ENCODE peak calls at places on chromosomes 7 and 10, in five cellular contexts. T is A549, Z is GM23338, X is K562, S is GM12878. E is an unnamed sample.

GRCh38 chr10:72316748-72317435 is 37.8 kb downstream of the DNAJB12 start:
- DNase-seq in T (no peak), Z (no peak), X (peak), S (no peak), E (peak)

GRCh38 chr10:917416-917720 is 14.1 kb downstream of the LARP4B start:
- DNase-seq in T (no peak), Z (no peak), X (no peak), S (no peak), E (no peak)

GRCh38 chr7:137069249-137069963 is 201.0 kb downstream of the CHRM2 start:
- DNase-seq in T (no peak), Z (no peak), X (no peak), S (no peak), E (no peak)

GRCh38 chr10:61900829-61901783 is at the start of gene ARID5B:
- DNase-seq in T (peak), Z (peak), X (peak), S (no peak), E (peak)

GRCh38 chr10:98485959-98486358 is 39.2 kb upstream of the HPS1 start:
- DNase-seq in T (no peak), Z (peak), X (no peak), S (no peak), E (no peak)

GRCh38 chr7:127978421-127978820 is 52.8 kb downstream of the LRRC4 start:
- DNase-seq in T (no peak), Z (no peak), X (no peak), S (no peak), E (no peak)

GRCh38 chr10:103679096-103679790 is 176.1 kb downstream of the SH3PXD2A start:
- DNase-seq in T (no peak), Z (no peak), X (no peak), S (no peak), E (no peak)

GRCh38 chr7:22417349-22417748 is 60.4 kb upstream of the RAPGEF5 start:
- DNase-seq in T (no peak), Z (no peak), X (no peak), S (no peak), E (no peak)

GRCh38 chr7:29987083-29987482 is 2.5 kb downstream of the SCRN1 start:
- DNase-seq in T (peak), Z (no peak), X (no peak), S (no peak), E (peak)

GRCh38 chr7:30224511-30225031 is 59.8 kb upstream of the ZNRF2 start:
- DNase-seq in T (no peak), Z (no peak), X (no peak), S (peak), E (no peak)

GRCh38 chr7:148708026-148708685 is 9.5 kb downstream of the CUL1 start:
- DNase-seq in T (no peak), Z (no peak), X (no peak), S (no peak), E (no peak)

GRCh38 chr10:52368725-52369124 is 54.6 kb downstream of the DKK1 start:
- DNase-seq in T (no peak), Z (peak), X (no peak), S (no peak), E (no peak)

GRCh38 chr7:106283831-106284515 is 810 bp downstream of the NAMPT start:
- DNase-seq in T (no peak), Z (peak), X (peak), S (no peak), E (peak)

GRCh38 chr10:36640626-36641025 is 484.8 kb upstream of the ANKRD30A start:
- DNase-seq in T (no peak), Z (no peak), X (no peak), S (no peak), E (no peak)

GRCh38 chr10:4429538-4429937 is 396.5 kb upstream of the AKR1E2 start:
- DNase-seq in T (no peak), Z (no peak), X (no peak), S (no peak), E (no peak)

GRCh38 chr7:145909956-145910611 is 206.5 kb upstream of the CNTNAP2 start:
- DNase-seq in T (no peak), Z (no peak), X (no peak), S (no peak), E (no peak)

GRCh38 chr7:128404826-128405344 is 4.9 kb downstream of the IMPDH1 start:
- DNase-seq in T (no peak), Z (no peak), X (no peak), S (no peak), E (no peak)

GRCh38 chr7:30074422-30075030 is 46.3 kb downstream of the PLEKHA8 start:
- DNase-seq in T (no peak), Z (peak), X (peak), S (no peak), E (peak)

GRCh38 chr7:138979226-138979979 is 1.8 kb downstream of the KIAA1549 start:
- DNase-seq in T (peak), Z (no peak), X (no peak), S (no peak), E (peak)

GRCh38 chr7:143042821-143043271 is 9.3 kb upstream of the OR6V1 start:
- DNase-seq in T (no peak), Z (no peak), X (no peak), S (no peak), E (peak)

GRCh38 chr7:99365318-99366141 is 9.0 kb upstream of the ARPC1B start:
- DNase-seq in T (peak), Z (peak), X (peak), S (no peak), E (peak)

GRCh38 chr10:61749271-61749670 is 86.5 kb downstream of the CABCOCO1 start:
- DNase-seq in T (no peak), Z (no peak), X (no peak), S (no peak), E (no peak)

GRCh38 chr10:13100349-13101294 is 659 bp downstream of the OPTN start:
- DNase-seq in T (peak), Z (peak), X (no peak), S (no peak), E (peak)

GRCh38 chr7:113698556-113699220 is 220.1 kb downstream of the PPP1R3A start:
- DNase-seq in T (no peak), Z (peak), X (peak), S (no peak), E (peak)

GRCh38 chr10:3861785-3862184 is 76.8 kb upstream of the KLF6 start:
- DNase-seq in T (no peak), Z (no peak), X (no peak), S (no peak), E (no peak)

GRCh38 chr10:88499569-88500470 is 83.3 kb downstream of the RNLS start:
- DNase-seq in T (no peak), Z (peak), X (no peak), S (no peak), E (no peak)

GRCh38 chr7:101094791-101095375 is 9.6 kb downstream of the TRIM56 start:
- DNase-seq in T (peak), Z (peak), X (peak), S (no peak), E (peak)

GRCh38 chr10:97097154-97097490 is 88.6 kb downstream of the SLIT1 start:
- DNase-seq in T (no peak), Z (no peak), X (no peak), S (no peak), E (no peak)

GRCh38 chr7:19508821-19509220 is 200.0 kb downstream of the POLR1F start:
- DNase-seq in T (no peak), Z (no peak), X (no peak), S (no peak), E (no peak)

GRCh38 chr7:146201945-146202344 is 85.3 kb downstream of the CNTNAP2 start:
- DNase-seq in T (no peak), Z (no peak), X (no peak), S (no peak), E (no peak)

GRCh38 chr7:130393095-130393494 is 12.8 kb downstream of the CPA1 start:
- DNase-seq in T (no peak), Z (no peak), X (no peak), S (no peak), E (no peak)

GRCh38 chr10:20267734-20268133 is 451.5 kb downstream of the PLXDC2 start:
- DNase-seq in T (no peak), Z (no peak), X (no peak), S (no peak), E (no peak)

GRCh38 chr10:128069351-128070051 is 56.7 kb downstream of the MKI67 start:
- DNase-seq in T (peak), Z (peak), X (peak), S (no peak), E (peak)

GRCh38 chr7:129434846-129435318 is 650 bp downstream of the STRIP2 start:
- DNase-seq in T (no peak), Z (peak), X (peak), S (no peak), E (peak)

GRCh38 chr10:111926286-111926685 is 257.3 kb downstream of the GPAM start:
- DNase-seq in T (no peak), Z (no peak), X (no peak), S (no peak), E (no peak)

GRCh38 chr7:101466871-101467270 is 104.2 kb downstream of the COL26A1 start:
- DNase-seq in T (no peak), Z (no peak), X (no peak), S (no peak), E (no peak)

GRCh38 chr10:79066460-79067240 is 2.1 kb upstream of the ZMIZ1 start:
- DNase-seq in T (peak), Z (peak), X (peak), S (no peak), E (peak)
- TF ChIP-seq JUNB in T (no peak), Z (no peak), X (no peak), S (no peak), E (no peak)

DNA sequence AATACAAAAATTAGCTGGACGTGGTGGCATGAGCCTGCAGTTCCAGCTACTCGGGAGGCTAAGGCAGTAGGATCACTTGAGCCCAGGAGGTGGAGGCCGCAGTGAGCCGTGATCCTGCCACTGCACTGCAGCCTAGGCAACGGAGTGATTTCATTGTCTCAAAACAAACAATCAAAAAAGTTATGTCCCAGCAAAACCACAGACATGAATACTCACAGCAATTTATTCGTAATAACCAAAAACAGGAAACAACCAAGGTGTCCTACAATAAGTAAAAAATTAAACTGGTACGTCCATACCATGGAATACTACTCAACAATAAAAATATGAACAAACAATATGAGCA is 11.6 kb upstream of the CYTH3 start:
- DNase-seq in T (peak), Z (no peak), X (no peak), S (no peak), E (no peak)
- TF ChIP-seq JUNB in T (no peak), Z (no peak), X (no peak), S (no peak), E (no peak)

GRCh38 chr7:12927635-12928434 is 240.4 kb downstream of the ARL4A start:
- DNase-seq in T (no peak), Z (no peak), X (no peak), S (no peak), E (no peak)

GRCh38 chr7:12923971-12924370 is 236.5 kb downstream of the ARL4A start:
- DNase-seq in T (no peak), Z (no peak), X (no peak), S (no peak), E (no peak)

GRCh38 chr7:12930534-12930933 is 243.1 kb downstream of the ARL4A start:
- DNase-seq in T (no peak), Z (no peak), X (no peak), S (no peak), E (no peak)

GRCh38 chr7:12926236-12926635 is 238.8 kb downstream of the ARL4A start:
- DNase-seq in T (no peak), Z (no peak), X (no peak), S (no peak), E (no peak)

DNA sequence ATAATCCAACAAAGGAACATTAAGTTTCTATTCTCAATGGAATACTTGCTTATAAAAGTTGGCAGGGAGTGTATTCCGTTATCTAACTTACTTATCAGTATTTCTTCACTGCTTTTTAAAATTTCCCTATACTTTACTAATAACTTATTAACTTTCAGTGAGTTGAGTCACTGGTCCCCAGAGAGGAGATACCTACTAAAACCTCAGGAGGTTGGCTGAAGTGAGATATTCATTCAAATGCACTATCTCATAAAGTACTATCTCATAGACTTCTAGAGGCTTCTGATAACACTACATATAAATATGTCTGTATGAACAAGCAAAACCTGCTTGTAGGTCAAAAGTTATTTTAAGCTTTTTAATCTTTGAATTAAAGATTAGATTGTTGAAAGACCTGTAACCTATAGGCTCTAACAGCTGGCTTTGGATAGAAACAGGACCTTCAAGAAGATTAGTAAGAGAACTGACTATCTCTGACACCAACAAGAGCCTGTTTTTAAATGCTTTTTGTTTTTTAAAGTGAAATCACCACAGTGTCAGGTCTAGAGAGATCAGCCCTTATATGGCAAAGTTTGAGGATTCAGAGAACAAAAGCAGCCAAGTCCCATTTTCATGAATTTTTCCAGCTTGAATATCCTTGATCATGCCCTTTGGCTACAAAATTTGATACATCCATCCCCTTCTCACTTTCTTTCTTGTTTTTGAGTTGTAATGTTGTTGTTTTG is 242.1 kb downstream of the ARL4A start:
- DNase-seq in T (no peak), Z (peak), X (no peak), S (no peak), E (no peak)
- TF ChIP-seq JUNB in T (no peak), Z (no peak), X (no peak), S (no peak), E (no peak)

GRCh38 chr10:90222372-90222771 is 521.0 kb downstream of the KIF20B start:
- DNase-seq in T (no peak), Z (peak), X (no peak), S (no peak), E (no peak)
- TF ChIP-seq JUNB in T (no peak), Z (no peak), X (no peak), S (no peak), E (no peak)

GRCh38 chr10:64275774-64276173 is 754.6 kb downstream of the REEP3 start:
- DNase-seq in T (no peak), Z (no peak), X (no peak), S (no peak), E (no peak)

GRCh38 chr10:64271983-64272382 is 750.8 kb downstream of the REEP3 start:
- DNase-seq in T (no peak), Z (peak), X (no peak), S (no peak), E (no peak)

GRCh38 chr10:64277536-64277935 is 756.3 kb downstream of the REEP3 start:
- DNase-seq in T (no peak), Z (no peak), X (no peak), S (no peak), E (no peak)
- TF ChIP-seq JUNB in T (no peak), Z (no peak), X (no peak), S (no peak), E (no peak)

DNA sequence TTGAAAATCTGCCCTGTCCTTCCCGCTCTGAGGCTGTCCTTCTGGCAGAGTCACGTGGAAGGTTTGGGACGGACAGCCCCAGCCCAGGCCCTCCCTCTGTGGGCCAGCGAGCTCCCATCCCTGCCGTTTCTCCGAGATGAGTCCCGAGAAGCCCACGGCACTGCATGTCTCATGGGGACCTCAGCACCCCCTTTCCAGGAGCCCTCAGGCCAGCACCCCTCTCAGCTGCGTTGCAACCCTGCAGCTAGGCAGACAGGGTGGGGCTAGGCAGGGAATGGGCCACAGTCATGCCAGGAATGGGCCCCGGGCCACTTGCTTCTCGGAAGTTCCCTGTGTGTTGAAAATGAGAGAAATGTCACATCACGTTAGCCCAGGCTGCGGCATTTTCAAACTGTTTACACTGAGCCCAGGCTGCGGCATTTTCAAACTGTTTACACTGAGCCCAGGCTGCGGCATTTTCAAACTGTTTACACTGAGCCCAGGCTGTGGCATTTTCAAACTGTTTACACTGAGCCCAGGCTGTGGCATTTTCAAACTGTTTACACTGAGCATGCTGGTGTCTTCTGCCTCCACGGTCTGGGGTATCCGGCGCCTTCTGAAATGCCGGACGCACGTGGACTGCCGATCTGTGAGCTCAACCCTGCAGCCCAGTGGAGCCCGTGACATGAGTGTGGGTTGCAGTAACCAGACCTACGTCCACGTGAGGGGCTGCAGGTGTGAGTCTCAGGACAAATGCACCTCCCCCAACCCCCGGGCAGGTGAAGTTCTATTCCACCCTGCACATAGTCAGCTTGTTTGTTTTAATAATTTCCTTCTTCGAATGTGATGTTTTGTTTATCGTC is 42.6 kb downstream of the FAM20C start:
- DNase-seq in T (peak), Z (no peak), X (no peak), S (no peak), E (peak)
- TF ChIP-seq JUNB in T (no peak), Z (no peak), X (no peak), S (no peak), E (no peak)

GRCh38 chr7:133551471-133551870 is 298.6 kb downstream of the EXOC4 start:
- DNase-seq in T (no peak), Z (no peak), X (no peak), S (no peak), E (no peak)
- TF ChIP-seq JUNB in T (no peak), Z (no peak), X (no peak), S (no peak), E (no peak)

GRCh38 chr7:5424689-5425506 is 1.3 kb upstream of the TNRC18 start:
- DNase-seq in T (no peak), Z (peak), X (no peak), S (no peak), E (peak)
- TF ChIP-seq JUNB in T (no peak), Z (no peak), X (no peak), S (no peak), E (no peak)

E was measured in HepG2.